ENCODE peak calls at places on chromosome 20, in four cellular contexts. G, C, I and M are unnamed samples.

GRCh38 chr20:43938017-43938655 is 23.5 kb downstream of the TOX2 start:
- DNase-seq in G (no peak), I (no peak), C (no peak), M (no peak)

GRCh38 chr20:49937023-49937929 is 1.1 kb downstream of the RNF114 start:
- DNase-seq in I (peak; percentile 29), C (no peak), G (no peak), M (no peak)

GRCh38 chr20:25540273-25540672 is 45.1 kb downstream of the NINL start:
- DNase-seq in I (peak; percentile 29), C (no peak), G (no peak), M (peak; percentile 26)

GRCh38 chr20:34112600-34113061 is 588 bp upstream of the EIF2S2 start:
- DNase-seq in I (peak; percentile 59), G (no peak), C (no peak), M (peak; percentile 26)

GRCh38 chr20:22819784-22820183 is 215.3 kb upstream of the SSTR4 start:
- DNase-seq in I (no peak), G (no peak), C (no peak), M (no peak)

GRCh38 chr20:4476903-4477302 is 244.8 kb upstream of the PRND start:
- DNase-seq in C (no peak), G (no peak), I (no peak), M (no peak)

GRCh38 chr20:64029293-64030117 is 6.5 kb upstream of the C20orf204 start:
- DNase-seq in G (no peak), I (no peak), C (no peak), M (no peak)

GRCh38 chr20:20003088-20003954 is 13.8 kb upstream of the NAA20 start:
- DNase-seq in C (no peak), I (no peak), G (no peak), M (no peak)

GRCh38 chr20:47349365-47350180 is 6.9 kb downstream of the ZMYND8 start:
- DNase-seq in I (no peak), G (no peak), C (no peak), M (no peak)

GRCh38 chr20:63342561-63343459 is 18.3 kb downstream of the CHRNA4 start:
- DNase-seq in G (no peak), C (no peak), I (no peak), M (no peak)

GRCh38 chr20:62822788-62823651 is 6.2 kb downstream of the COL9A3 start:
- DNase-seq in C (peak; percentile 78), I (peak; percentile 64), G (no peak), M (peak; percentile 82)

GRCh38 chr20:34971873-34972235 is 16.2 kb downstream of the MYH7B start:
- DNase-seq in C (no peak), I (no peak), G (no peak), M (no peak)

GRCh38 chr20:62289131-62289530 is 13.7 kb upstream of the ADRM1 start:
- DNase-seq in I (no peak), G (no peak), C (no peak), M (no peak)

GRCh38 chr20:973785-974194 is 28.3 kb downstream of the RSPO4 start:
- DNase-seq in G (no peak), C (no peak), I (peak; percentile 64), M (peak; percentile 35)

GRCh38 chr20:62938105-62938888 is at the start of gene GID8:
- DNase-seq in C (no peak), I (peak; percentile 68), G (peak; percentile 62), M (no peak)

GRCh38 chr20:35792740-35793139 is 20.9 kb downstream of the PHF20 start:
- DNase-seq in G (no peak), I (no peak), C (no peak), M (no peak)

GRCh38 chr20:38658879-38659612 is 57.4 kb downstream of the ARHGAP40 start:
- DNase-seq in I (peak; percentile 52), C (no peak), G (no peak), M (peak; percentile 17)

GRCh38 chr20:60254901-60255411 is 296.7 kb downstream of the CDH26 start:
- DNase-seq in G (no peak), I (peak; percentile 96), C (no peak), M (no peak)

GRCh38 chr20:62433655-62434054 is 6.3 kb upstream of the RBBP8NL start:
- DNase-seq in G (no peak), C (no peak), I (no peak), M (no peak)

GRCh38 chr20:571754-572331 is 28.3 kb upstream of the CSNK2A1 start:
- DNase-seq in C (no peak), G (no peak), I (no peak), M (no peak)

GRCh38 chr20:44167736-44168135 is 19.3 kb downstream of the JPH2 start:
- DNase-seq in C (no peak), I (no peak), G (no peak), M (no peak)